ENCODE peak calls at places on chromosomes 12 and 14, in five cellular contexts. Z is stromal cell of bone marrow, J is globus pallidus, C is AG20443, M is AG08395. W is an unnamed sample.
A peak's percentile ranks its signal among the peaks of the same experiment; 100 is the strongest.

GRCh38 chr12:110853856-110854255 is 7.1 kb downstream of the CCDC63 start:
- DNase-seq in Z (no peak), J (no peak), C (no peak), M (no peak), W (no peak)

GRCh38 chr12:30457621-30458289 is 237.9 kb downstream of the IPO8 start:
- DNase-seq in Z (peak; percentile 83), J (no peak), C (peak; percentile 67), M (peak; percentile 73), W (peak; percentile 22)

GRCh38 chr12:72369560-72369959 is 97.4 kb downstream of the TRHDE start:
- DNase-seq in Z (no peak), J (no peak), C (no peak), M (no peak), W (no peak)

GRCh38 chr12:128009108-128009507 is 257.9 kb upstream of the TMEM132C start:
- DNase-seq in Z (no peak), J (no peak), C (no peak), M (no peak), W (no peak)

GRCh38 chr12:166425-167091 is 47.4 kb downstream of the SLC6A12 start:
- DNase-seq in Z (no peak), J (no peak), C (no peak), M (no peak), W (no peak)

GRCh38 chr12:64666054-64666914 is 56.0 kb downstream of the RASSF3 start:
- DNase-seq in Z (no peak), J (no peak), C (no peak), M (no peak), W (no peak)

GRCh38 chr14:38078393-38078792 is 129.3 kb upstream of the SSTR1 start:
- DNase-seq in Z (no peak), J (no peak), C (no peak), M (no peak), W (no peak)

GRCh38 chr14:53153702-53154112 is 584 bp upstream of the DDHD1 start:
- DNase-seq in Z (no peak), J (no peak), C (no peak), M (no peak), W (peak; percentile 1)

W was measured in putamen.